ENCODE peak calls at places on chromosomes 13 and 19, in six cellular contexts. One of them, this sample, is unnamed.

GRCh38 chr19:42281175-42282035 is 12.4 kb downstream of the CIC start:
- DNase-seq in CD14-positive monocyte: no peak
- DNase-seq in sigmoid colon: peak; percentile 85
- DNase-seq in nephron progenitor cell: no peak
- DNase-seq in thoracic aorta: no peak
- DNase-seq in psoas muscle: peak; percentile 64
- DNase-seq in this sample: no peak

GRCh38 chr19:48290341-48290922 is 20.6 kb downstream of the ZNF114 start:
- DNase-seq in CD14-positive monocyte: no peak
- DNase-seq in nephron progenitor cell: peak; percentile 64
- DNase-seq in thoracic aorta: no peak
- DNase-seq in sigmoid colon: no peak
- DNase-seq in psoas muscle: no peak
- DNase-seq in this sample: peak; percentile 44

GRCh38 chr19:17112700-17113099 is 37.1 kb downstream of the MYO9B start:
- DNase-seq in CD14-positive monocyte: peak; percentile 82
- DNase-seq in thoracic aorta: no peak
- DNase-seq in sigmoid colon: no peak
- DNase-seq in psoas muscle: no peak
- DNase-seq in nephron progenitor cell: no peak
- DNase-seq in this sample: no peak

GRCh38 chr13:72504026-72504925 is 223.2 kb downstream of the MZT1 start:
- DNase-seq in sigmoid colon: no peak
- DNase-seq in thoracic aorta: no peak
- DNase-seq in psoas muscle: no peak
- DNase-seq in CD14-positive monocyte: no peak
- DNase-seq in nephron progenitor cell: no peak
- DNase-seq in this sample: no peak

GRCh38 chr13:36377822-36378480 is 31.8 kb upstream of the SPART start:
- DNase-seq in psoas muscle: no peak
- DNase-seq in CD14-positive monocyte: no peak
- DNase-seq in sigmoid colon: no peak
- DNase-seq in thoracic aorta: no peak
- DNase-seq in nephron progenitor cell: no peak
- DNase-seq in this sample: no peak

GRCh38 chr19:57560049-57560491 is 407 bp upstream of the ZNF550 start:
- DNase-seq in nephron progenitor cell: no peak
- DNase-seq in sigmoid colon: no peak
- DNase-seq in CD14-positive monocyte: no peak
- DNase-seq in psoas muscle: peak; percentile 46
- DNase-seq in thoracic aorta: no peak
- DNase-seq in this sample: no peak

GRCh38 chr13:72025836-72026235 is 158.8 kb upstream of the DACH1 start:
- DNase-seq in nephron progenitor cell: no peak
- DNase-seq in sigmoid colon: no peak
- DNase-seq in thoracic aorta: no peak
- DNase-seq in CD14-positive monocyte: no peak
- DNase-seq in psoas muscle: no peak
- DNase-seq in this sample: no peak

GRCh38 chr19:10655457-10656312 is 1.5 kb downstream of the ILF3 start:
- DNase-seq in nephron progenitor cell: peak; percentile 25
- DNase-seq in sigmoid colon: no peak
- DNase-seq in thoracic aorta: no peak
- DNase-seq in CD14-positive monocyte: no peak
- DNase-seq in psoas muscle: no peak
- DNase-seq in this sample: no peak

GRCh38 chr19:5170329-5170745 is 170.3 kb downstream of the PTPRS start:
- DNase-seq in psoas muscle: no peak
- DNase-seq in thoracic aorta: no peak
- DNase-seq in sigmoid colon: no peak
- DNase-seq in nephron progenitor cell: peak; percentile 39
- DNase-seq in CD14-positive monocyte: no peak
- DNase-seq in this sample: no peak

GRCh38 chr19:49790866-49791265 is 22.2 kb downstream of the FUZ start:
- DNase-seq in nephron progenitor cell: no peak
- DNase-seq in sigmoid colon: peak; percentile 80
- DNase-seq in psoas muscle: peak; percentile 41
- DNase-seq in CD14-positive monocyte: no peak
- DNase-seq in thoracic aorta: no peak
- DNase-seq in this sample: no peak

GRCh38 chr13:31912641-31913401 is 118.8 kb upstream of the FRY start:
- DNase-seq in thoracic aorta: no peak
- DNase-seq in sigmoid colon: no peak
- DNase-seq in CD14-positive monocyte: no peak
- DNase-seq in nephron progenitor cell: no peak
- DNase-seq in psoas muscle: no peak
- DNase-seq in this sample: no peak

GRCh38 chr13:33678906-33679657 is 138.9 kb upstream of the RFC3 start:
- DNase-seq in CD14-positive monocyte: peak; percentile 70
- DNase-seq in thoracic aorta: peak; percentile 6
- DNase-seq in nephron progenitor cell: no peak
- DNase-seq in sigmoid colon: peak; percentile 72
- DNase-seq in psoas muscle: peak; percentile 21
- DNase-seq in this sample: peak; percentile 88

GRCh38 chr19:56837004-56837403 is 3.5 kb downstream of the PEG3 start:
- DNase-seq in psoas muscle: no peak
- DNase-seq in thoracic aorta: no peak
- DNase-seq in sigmoid colon: no peak
- DNase-seq in nephron progenitor cell: no peak
- DNase-seq in CD14-positive monocyte: no peak
- DNase-seq in this sample: peak; percentile 12

GRCh38 chr13:50131998-50132936 is 117.0 kb downstream of the KCNRG start:
- DNase-seq in nephron progenitor cell: peak; percentile 15
- DNase-seq in thoracic aorta: no peak
- DNase-seq in psoas muscle: no peak
- DNase-seq in sigmoid colon: no peak
- DNase-seq in CD14-positive monocyte: no peak
- DNase-seq in this sample: peak; percentile 18

GRCh38 chr19:29872224-29872731 is 60.5 kb downstream of the CCNE1 start:
- DNase-seq in sigmoid colon: no peak
- DNase-seq in nephron progenitor cell: peak; percentile 47
- DNase-seq in psoas muscle: no peak
- DNase-seq in thoracic aorta: no peak
- DNase-seq in CD14-positive monocyte: peak; percentile 37
- DNase-seq in this sample: no peak

GRCh38 chr19:52522555-52522954 is 4.9 kb upstream of the ZNF808 start:
- DNase-seq in CD14-positive monocyte: no peak
- DNase-seq in sigmoid colon: no peak
- DNase-seq in thoracic aorta: no peak
- DNase-seq in nephron progenitor cell: no peak
- DNase-seq in psoas muscle: no peak
- DNase-seq in this sample: no peak

GRCh38 chr13:61136101-61136500 is 279.5 kb downstream of the PCDH20 start:
- DNase-seq in nephron progenitor cell: no peak
- DNase-seq in psoas muscle: no peak
- DNase-seq in thoracic aorta: no peak
- DNase-seq in sigmoid colon: no peak
- DNase-seq in CD14-positive monocyte: no peak
- DNase-seq in this sample: no peak

GRCh38 chr13:73303858-73304257 is 245.1 kb downstream of the KLF5 start:
- DNase-seq in nephron progenitor cell: no peak
- DNase-seq in sigmoid colon: no peak
- DNase-seq in CD14-positive monocyte: no peak
- DNase-seq in thoracic aorta: no peak
- DNase-seq in psoas muscle: no peak
- DNase-seq in this sample: no peak

GRCh38 chr13:90868321-90868920 is 479.1 kb upstream of the MIR17HG start:
- DNase-seq in psoas muscle: no peak
- DNase-seq in sigmoid colon: no peak
- DNase-seq in thoracic aorta: no peak
- DNase-seq in CD14-positive monocyte: no peak
- DNase-seq in nephron progenitor cell: peak; percentile 31
- DNase-seq in this sample: no peak

GRCh38 chr13:64925284-64925683 is 2304.9 kb downstream of the PCDH9 start:
- DNase-seq in psoas muscle: no peak
- DNase-seq in thoracic aorta: no peak
- DNase-seq in CD14-positive monocyte: peak; percentile 34
- DNase-seq in nephron progenitor cell: peak; percentile 67
- DNase-seq in sigmoid colon: no peak
- DNase-seq in this sample: no peak

GRCh38 chr13:86185636-86186035 is 386.4 kb upstream of the SLITRK6 start:
- DNase-seq in sigmoid colon: no peak
- DNase-seq in nephron progenitor cell: no peak
- DNase-seq in thoracic aorta: no peak
- DNase-seq in psoas muscle: no peak
- DNase-seq in CD14-positive monocyte: no peak
- DNase-seq in this sample: no peak

GRCh38 chr19:32651729-32652140 is 23.2 kb downstream of the ANKRD27 start:
- DNase-seq in nephron progenitor cell: peak; percentile 58
- DNase-seq in CD14-positive monocyte: no peak
- DNase-seq in sigmoid colon: peak; percentile 66
- DNase-seq in psoas muscle: no peak
- DNase-seq in thoracic aorta: no peak
- DNase-seq in this sample: no peak

GRCh38 chr13:42453091-42453645 is 120.8 kb upstream of the TNFSF11 start:
- DNase-seq in nephron progenitor cell: no peak
- DNase-seq in sigmoid colon: no peak
- DNase-seq in CD14-positive monocyte: no peak
- DNase-seq in thoracic aorta: no peak
- DNase-seq in psoas muscle: no peak
- DNase-seq in this sample: no peak

GRCh38 chr13:45120967-45121366 is 657 bp downstream of the GTF2F2 start:
- DNase-seq in psoas muscle: no peak
- DNase-seq in nephron progenitor cell: no peak
- DNase-seq in sigmoid colon: no peak
- DNase-seq in thoracic aorta: no peak
- DNase-seq in CD14-positive monocyte: no peak
- DNase-seq in this sample: no peak

GRCh38 chr19:50548191-50549058 is 19.8 kb downstream of the LRRC4B start:
- DNase-seq in sigmoid colon: no peak
- DNase-seq in psoas muscle: no peak
- DNase-seq in CD14-positive monocyte: no peak
- DNase-seq in thoracic aorta: no peak
- DNase-seq in nephron progenitor cell: no peak
- DNase-seq in this sample: no peak

GRCh38 chr13:28586585-28587540 is 72.1 kb upstream of the POMP start:
- DNase-seq in sigmoid colon: no peak
- DNase-seq in nephron progenitor cell: no peak
- DNase-seq in thoracic aorta: no peak
- DNase-seq in CD14-positive monocyte: no peak
- DNase-seq in psoas muscle: no peak
- DNase-seq in this sample: no peak

DNA sequence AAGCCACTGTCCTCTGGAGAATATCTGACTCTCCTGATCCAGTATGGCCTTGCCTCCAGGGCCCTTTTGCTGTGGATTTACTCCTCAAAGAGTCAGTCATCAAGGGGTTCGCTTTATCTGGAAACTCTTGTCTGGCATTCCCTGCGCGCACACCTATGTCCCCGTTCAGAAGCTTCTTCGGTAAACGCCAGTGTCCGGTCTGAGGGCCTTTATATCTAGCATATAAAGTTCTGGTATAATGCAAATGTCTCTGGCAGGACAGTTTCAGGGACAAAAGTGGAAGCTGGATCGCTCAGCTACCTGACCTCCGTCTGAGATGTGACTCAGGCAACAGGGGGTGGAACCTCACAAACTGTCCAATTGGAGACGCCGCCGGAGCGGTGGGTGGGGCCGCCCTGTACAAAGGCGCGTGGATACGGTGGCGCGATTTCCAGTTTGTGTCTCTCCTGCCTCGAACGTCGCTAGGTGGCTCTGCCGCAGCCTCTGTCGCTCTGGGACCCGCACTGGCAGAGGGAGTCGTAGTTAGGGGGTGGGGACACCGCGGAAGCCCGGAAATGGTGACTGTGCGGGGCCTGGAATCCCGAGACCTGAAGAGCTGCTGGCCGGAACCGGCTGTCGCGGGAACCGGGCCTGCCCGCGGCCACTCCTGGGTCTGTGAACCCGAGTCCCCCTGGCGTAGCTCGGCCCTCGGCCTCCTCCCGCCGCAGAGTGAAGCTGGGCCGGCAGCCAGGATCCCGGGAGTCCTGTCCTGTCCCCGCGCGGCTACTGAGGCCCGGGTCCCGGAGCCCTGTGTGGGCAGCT is 10.6 kb upstream of the ZNF709 start:
- DNase-seq in thoracic aorta: peak; percentile 88
- DNase-seq in nephron progenitor cell: peak; percentile 83
- DNase-seq in sigmoid colon: peak; percentile 97
- DNase-seq in CD14-positive monocyte: peak; percentile 87
- DNase-seq in psoas muscle: peak; percentile 92
- DNase-seq in this sample: peak; percentile 89
- TF ChIP-seq CTCF in thoracic aorta: peak; percentile 34
- TF ChIP-seq CTCF in nephron progenitor cell: no peak
- TF ChIP-seq CTCF in sigmoid colon: no peak
- TF ChIP-seq CTCF in CD14-positive monocyte: peak; percentile 22
- TF ChIP-seq CTCF in psoas muscle: peak; percentile 39
- TF ChIP-seq CTCF in this sample: peak; percentile 38

GRCh38 chr19:43774103-43774939 is 6.5 kb downstream of the KCNN4 start:
- DNase-seq in nephron progenitor cell: peak; percentile 86
- DNase-seq in sigmoid colon: no peak
- DNase-seq in psoas muscle: peak; percentile 68
- DNase-seq in thoracic aorta: no peak
- DNase-seq in CD14-positive monocyte: peak; percentile 69
- DNase-seq in this sample: no peak
- TF ChIP-seq CTCF in nephron progenitor cell: peak; percentile 57
- TF ChIP-seq CTCF in sigmoid colon: peak; percentile 62
- TF ChIP-seq CTCF in psoas muscle: peak; percentile 42
- TF ChIP-seq CTCF in thoracic aorta: peak; percentile 52
- TF ChIP-seq CTCF in CD14-positive monocyte: peak; percentile 69
- TF ChIP-seq CTCF in this sample: no peak

DNA sequence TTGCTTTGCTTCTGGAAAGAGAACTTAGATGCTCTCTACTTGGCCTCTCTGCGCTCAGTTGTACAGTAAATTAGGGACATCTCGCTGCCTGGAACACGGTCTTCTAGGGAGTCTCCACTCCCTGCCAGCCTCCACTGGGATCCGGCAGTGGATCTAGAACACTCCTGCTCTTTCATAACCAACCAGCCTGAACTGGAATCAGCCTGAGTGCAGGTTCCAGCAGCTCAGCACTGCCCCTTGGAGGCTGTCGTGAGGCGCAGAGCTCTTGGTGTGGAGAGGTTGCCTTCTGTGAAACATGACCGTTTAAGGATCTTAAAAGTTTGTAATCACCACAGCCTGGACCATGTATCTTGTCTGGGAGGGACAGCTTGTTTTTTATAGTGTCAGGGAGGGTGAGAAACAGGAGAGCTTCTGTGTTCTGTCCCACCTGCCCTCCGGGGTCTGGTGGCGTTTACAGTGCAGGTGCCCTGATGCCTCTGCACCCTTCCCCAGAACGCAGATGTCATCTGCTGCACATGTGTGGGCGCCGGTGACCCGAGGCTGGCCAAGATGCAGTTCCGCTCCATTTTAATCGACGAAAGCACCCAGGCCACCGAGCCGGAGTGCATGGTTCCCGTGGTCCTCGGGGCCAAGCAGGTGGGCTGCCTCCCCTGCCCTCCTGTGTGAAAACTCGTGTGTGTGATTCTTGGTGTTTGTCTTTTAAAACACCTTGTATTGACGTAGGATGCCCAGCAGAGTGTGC is 24.8 kb downstream of the UPF1 start:
- DNase-seq in sigmoid colon: no peak
- DNase-seq in nephron progenitor cell: no peak
- DNase-seq in thoracic aorta: no peak
- DNase-seq in psoas muscle: peak; percentile 11
- DNase-seq in CD14-positive monocyte: no peak
- DNase-seq in this sample: no peak
- TF ChIP-seq CTCF in sigmoid colon: no peak
- TF ChIP-seq CTCF in nephron progenitor cell: peak; percentile 24
- TF ChIP-seq CTCF in thoracic aorta: no peak
- TF ChIP-seq CTCF in psoas muscle: peak; percentile 9
- TF ChIP-seq CTCF in CD14-positive monocyte: no peak
- TF ChIP-seq CTCF in this sample: no peak

GRCh38 chr13:113123226-113124150 is 889 bp downstream of the F10 start:
- DNase-seq in nephron progenitor cell: no peak
- DNase-seq in psoas muscle: no peak
- DNase-seq in CD14-positive monocyte: no peak
- DNase-seq in sigmoid colon: no peak
- DNase-seq in thoracic aorta: no peak
- DNase-seq in this sample: no peak
- TF ChIP-seq CTCF in nephron progenitor cell: no peak
- TF ChIP-seq CTCF in psoas muscle: no peak
- TF ChIP-seq CTCF in CD14-positive monocyte: no peak
- TF ChIP-seq CTCF in sigmoid colon: no peak
- TF ChIP-seq CTCF in thoracic aorta: no peak
- TF ChIP-seq CTCF in this sample: no peak

This sample was measured in GM13976.